ENCODE peak calls at places on chromosomes 11 and 22, in six cellular contexts. K is WTC11, N is heart left ventricle, Z is adrenal gland, E is progenitor cell of endocrine pancreas, G is lower leg skin. Y is an unnamed sample.

GRCh38 chr11:128508785-128509518 is 78.4 kb downstream of the ETS1 start:
- DNase-seq in K (no peak), N (no peak), Z (no peak), E (no peak), G (no peak), Y (no peak)

GRCh38 chr22:28279888-28280287 is 360.8 kb upstream of the PITPNB start:
- DNase-seq in K (no peak), N (no peak), Z (no peak), E (no peak), G (no peak), Y (no peak)

GRCh38 chr11:66412110-66412509 is 8.7 kb upstream of the NPAS4 start:
- DNase-seq in K (no peak), N (no peak), Z (no peak), E (no peak), G (no peak), Y (no peak)

GRCh38 chr11:69867076-69868002 is 48.1 kb upstream of the FGF3 start:
- DNase-seq in K (no peak), N (no peak), Z (peak), E (no peak), G (peak), Y (no peak)

GRCh38 chr11:79418241-79418640 is 22.6 kb downstream of the TENM4 start:
- DNase-seq in K (no peak), N (no peak), Z (no peak), E (no peak), G (no peak), Y (no peak)

GRCh38 chr11:72471005-72471898 is 36.9 kb upstream of the CLPB start:
- DNase-seq in K (peak), N (peak), Z (peak), E (peak), G (peak), Y (peak)

GRCh38 chr22:43956805-43957463 is 1.7 kb downstream of the SAMM50 start:
- DNase-seq in K (no peak), N (no peak), Z (peak), E (no peak), G (no peak), Y (no peak)

GRCh38 chr11:59754494-59754858 is 700 bp upstream of the STX3 start:
- DNase-seq in K (peak), N (no peak), Z (peak), E (no peak), G (no peak), Y (no peak)

GRCh38 chr22:17198188-17199130 is 20.8 kb downstream of the ADA2 start:
- DNase-seq in K (peak), N (peak), Z (peak), E (peak), G (no peak), Y (peak)

GRCh38 chr22:17315310-17315709 is 54.0 kb upstream of the CECR2 start:
- DNase-seq in K (no peak), N (no peak), Z (no peak), E (no peak), G (peak), Y (no peak)

GRCh38 chr11:86799680-86800075 is 664 bp upstream of the PRSS23 start:
- DNase-seq in K (peak), N (peak), Z (no peak), E (no peak), G (no peak), Y (no peak)

GRCh38 chr11:132278801-132279574 is 908.6 kb downstream of the NTM start:
- DNase-seq in K (no peak), N (no peak), Z (peak), E (no peak), G (no peak), Y (no peak)
- TF ChIP-seq CTCF in K (peak), N (peak), Z (peak), E (peak), G (no peak), Y (no peak)

GRCh38 chr11:58618215-58618614 is 4.2 kb upstream of the CNTF start:
- DNase-seq in K (no peak), N (no peak), Z (peak), E (no peak), G (no peak), Y (no peak)
- TF ChIP-seq CTCF in K (no peak), N (peak), Z (no peak), E (no peak), G (no peak), Y (no peak)

DNA sequence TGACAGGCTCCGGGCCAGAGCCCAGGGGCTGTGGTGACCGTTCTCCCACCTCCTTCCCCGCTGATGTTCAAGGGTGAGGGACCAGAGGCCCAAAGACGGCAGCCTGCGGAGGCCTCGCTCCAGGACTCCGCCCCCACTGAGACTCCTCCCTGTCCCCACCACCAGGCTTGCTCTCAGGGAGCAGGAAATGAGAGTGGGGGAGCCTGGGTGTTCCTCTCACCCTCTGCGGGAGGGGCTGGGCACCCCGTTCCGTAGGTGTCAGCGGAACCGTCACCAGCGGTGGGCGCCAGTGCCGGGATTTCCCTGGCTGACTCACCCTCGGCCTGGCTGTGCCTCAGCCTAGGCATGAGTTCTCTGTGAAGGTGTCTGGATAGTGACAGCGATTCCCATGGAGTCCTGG is 15.7 kb downstream of the DAGLA start:
- DNase-seq in K (no peak), N (peak), Z (peak), E (no peak), G (peak), Y (no peak)
- TF ChIP-seq CTCF in K (no peak), N (peak), Z (no peak), E (no peak), G (no peak), Y (no peak)

GRCh38 chr11:106398396-106399074 is 321.1 kb downstream of the AASDHPPT start:
- DNase-seq in K (no peak), N (no peak), Z (no peak), E (no peak), G (no peak), Y (no peak)

GRCh38 chr11:106399624-106400023 is 322.2 kb downstream of the AASDHPPT start:
- DNase-seq in K (no peak), N (no peak), Z (no peak), E (no peak), G (no peak), Y (no peak)

GRCh38 chr11:106397787-106398355 is 320.4 kb downstream of the AASDHPPT start:
- DNase-seq in K (no peak), N (no peak), Z (no peak), E (no peak), G (no peak), Y (no peak)

GRCh38 chr11:106400949-106401545 is 323.6 kb downstream of the AASDHPPT start:
- DNase-seq in K (no peak), N (no peak), Z (no peak), E (no peak), G (no peak), Y (no peak)

DNA sequence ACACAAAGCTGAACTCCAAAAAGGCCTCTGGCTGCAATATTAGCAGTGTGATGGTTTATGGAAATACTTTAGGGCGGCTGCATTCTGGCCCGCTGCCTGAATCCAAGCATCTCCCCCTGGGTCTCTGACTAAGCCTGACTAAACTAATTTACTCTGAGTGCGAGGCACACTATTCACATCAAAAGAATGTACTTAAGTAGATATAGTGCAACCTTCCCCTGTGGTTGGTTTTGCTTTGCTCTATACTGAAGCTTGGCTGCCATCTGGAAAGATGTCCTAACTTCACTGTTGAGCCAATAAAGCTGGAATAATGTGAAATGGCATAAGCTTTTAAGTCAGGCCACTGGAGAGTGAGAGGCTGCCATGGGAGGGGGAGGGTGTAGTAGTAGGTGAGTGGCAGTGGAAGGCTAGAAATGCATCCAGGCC is 321.6 kb downstream of the AASDHPPT start:
- DNase-seq in K (no peak), N (peak), Z (no peak), E (no peak), G (peak), Y (no peak)
- TF ChIP-seq CTCF in K (no peak), N (no peak), Z (no peak), E (no peak), G (no peak), Y (no peak)

GRCh38 chr22:31945971-31946680 is 1.8 kb downstream of the YWHAH start:
- DNase-seq in K (no peak), N (no peak), Z (no peak), E (no peak), G (no peak), Y (no peak)

GRCh38 chr22:31945478-31945815 is 1.1 kb downstream of the YWHAH start:
- DNase-seq in K (no peak), N (no peak), Z (no peak), E (no peak), G (no peak), Y (no peak)

GRCh38 chr22:31944700-31945477 is 554 bp downstream of the YWHAH start:
- DNase-seq in K (peak), N (peak), Z (peak), E (no peak), G (peak), Y (peak)

GRCh38 chr22:31948002-31948401 is 3.7 kb downstream of the YWHAH start:
- DNase-seq in K (no peak), N (no peak), Z (no peak), E (no peak), G (no peak), Y (no peak)

DNA sequence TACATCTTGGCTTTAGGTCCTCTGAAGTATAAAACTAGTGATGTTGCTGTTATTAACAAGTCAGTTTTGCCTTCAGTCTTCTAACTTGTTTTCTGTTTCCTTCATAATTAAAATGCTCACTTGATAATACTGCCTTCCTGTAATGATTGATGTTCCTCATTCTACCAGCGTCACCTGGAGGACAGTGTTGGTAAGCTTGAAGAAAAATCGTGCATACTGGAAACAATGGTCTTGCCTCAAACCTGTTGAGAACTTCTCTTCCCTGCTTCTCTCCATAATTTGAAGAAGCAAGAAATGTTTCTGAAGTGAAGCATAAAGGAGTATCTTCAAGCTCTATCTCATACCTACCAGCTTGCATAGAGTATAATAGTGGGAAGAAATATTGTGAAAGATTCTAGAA is 3.0 kb downstream of the YWHAH start:
- DNase-seq in K (no peak), N (no peak), Z (no peak), E (no peak), G (no peak), Y (no peak)
- TF ChIP-seq CTCF in K (no peak), N (peak), Z (peak), E (peak), G (no peak), Y (peak)

GRCh38 chr11:15139958-15140659 is 25.4 kb downstream of the INSC start:
- DNase-seq in K (no peak), N (no peak), Z (no peak), E (no peak), G (no peak), Y (no peak)
- TF ChIP-seq CTCF in K (no peak), N (no peak), Z (no peak), E (no peak), G (no peak), Y (no peak)

GRCh38 chr22:24485608-24486007 is 9.5 kb upstream of the UPB1 start:
- DNase-seq in K (no peak), N (no peak), Z (no peak), E (no peak), G (no peak), Y (no peak)
- TF ChIP-seq CTCF in K (no peak), N (peak), Z (peak), E (no peak), G (no peak), Y (no peak)

DNA sequence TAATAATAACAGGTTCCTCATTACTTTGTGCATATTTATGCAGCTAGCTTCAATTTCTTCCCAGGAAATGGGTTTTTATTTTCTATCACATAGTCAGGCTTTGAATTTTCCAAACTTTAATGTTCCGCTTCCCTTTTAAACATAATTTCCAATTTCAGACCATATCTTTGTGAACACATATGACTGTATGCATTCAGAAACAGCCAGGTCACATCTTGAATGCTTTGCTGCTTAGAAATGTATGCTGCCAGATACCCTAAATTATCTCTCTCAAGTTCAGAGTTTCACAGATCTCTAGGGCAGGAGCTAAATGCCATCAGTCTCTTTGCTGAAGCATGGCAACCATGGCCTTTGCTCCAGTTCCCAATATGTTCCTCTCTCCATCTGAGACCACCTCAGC is 2203.8 kb downstream of the LRRC4C start:
- DNase-seq in K (no peak), N (no peak), Z (no peak), E (no peak), G (no peak), Y (no peak)
- TF ChIP-seq CTCF in K (no peak), N (no peak), Z (no peak), E (no peak), G (no peak), Y (no peak)

GRCh38 chr11:19873730-19874129 is 161.1 kb downstream of the NAV2 start:
- DNase-seq in K (no peak), N (no peak), Z (no peak), E (no peak), G (no peak), Y (no peak)
- TF ChIP-seq CTCF in K (no peak), N (no peak), Z (no peak), E (no peak), G (no peak), Y (no peak)

Y was measured in glutamatergic neuron.